ENCODE peak calls at places on chromosomes 13 and 19, in five cellular contexts. Q is SK-N-SH, O is GM12878, Z is HCT116, N is H1. D is an unnamed sample.
A peak's percentile ranks its signal among the peaks of the same experiment; 100 is the strongest.

GRCh38 chr19:45632468-45633196 is 6.6 kb downstream of the EML2 start:
- DNase-seq in Z (peak; percentile 80), N (no peak), O (no peak), Q (peak; percentile 96), D (peak; percentile 90)

GRCh38 chr13:42110410-42111155 is 62.1 kb downstream of the DGKH start:
- DNase-seq in Z (peak; percentile 43), Q (peak; percentile 55), N (no peak), O (peak; percentile 68), D (peak; percentile 26)

GRCh38 chr13:98648141-98648540 is 71.2 kb upstream of the STK24 start:
- DNase-seq in Z (no peak), N (no peak), O (no peak), Q (no peak), D (no peak)

GRCh38 chr13:94174009-94174408 is 305.5 kb downstream of the DCT start:
- DNase-seq in N (no peak), O (no peak), Q (no peak), Z (no peak), D (no peak)

GRCh38 chr19:10724573-10725071 is 6.7 kb downstream of the DNM2 start:
- DNase-seq in O (no peak), Z (no peak), Q (peak; percentile 84), N (no peak), D (no peak)

GRCh38 chr19:5996598-5997320 is 18.8 kb upstream of the RANBP3 start:
- DNase-seq in Z (no peak), Q (no peak), O (no peak), N (no peak), D (no peak)

GRCh38 chr13:22648325-22648758 is 532.4 kb upstream of the SGCG start:
- DNase-seq in Q (no peak), N (no peak), O (no peak), Z (no peak), D (no peak)

GRCh38 chr13:28267495-28267894 is 129.2 kb downstream of the PAN3 start:
- DNase-seq in O (no peak), Z (no peak), Q (no peak), N (no peak), D (no peak)

GRCh38 chr13:33125821-33126570 is 109.8 kb downstream of the KL start:
- DNase-seq in Z (peak; percentile 87), N (peak; percentile 51), O (no peak), Q (no peak), D (no peak)

GRCh38 chr13:33069365-33069764 is 53.1 kb downstream of the KL start:
- DNase-seq in N (no peak), O (no peak), Q (no peak), Z (no peak), D (no peak)

GRCh38 chr13:37085656-37086055 is 19.8 kb downstream of the CSNK1A1L start:
- DNase-seq in N (no peak), O (no peak), Q (no peak), Z (no peak), D (no peak)

DNA sequence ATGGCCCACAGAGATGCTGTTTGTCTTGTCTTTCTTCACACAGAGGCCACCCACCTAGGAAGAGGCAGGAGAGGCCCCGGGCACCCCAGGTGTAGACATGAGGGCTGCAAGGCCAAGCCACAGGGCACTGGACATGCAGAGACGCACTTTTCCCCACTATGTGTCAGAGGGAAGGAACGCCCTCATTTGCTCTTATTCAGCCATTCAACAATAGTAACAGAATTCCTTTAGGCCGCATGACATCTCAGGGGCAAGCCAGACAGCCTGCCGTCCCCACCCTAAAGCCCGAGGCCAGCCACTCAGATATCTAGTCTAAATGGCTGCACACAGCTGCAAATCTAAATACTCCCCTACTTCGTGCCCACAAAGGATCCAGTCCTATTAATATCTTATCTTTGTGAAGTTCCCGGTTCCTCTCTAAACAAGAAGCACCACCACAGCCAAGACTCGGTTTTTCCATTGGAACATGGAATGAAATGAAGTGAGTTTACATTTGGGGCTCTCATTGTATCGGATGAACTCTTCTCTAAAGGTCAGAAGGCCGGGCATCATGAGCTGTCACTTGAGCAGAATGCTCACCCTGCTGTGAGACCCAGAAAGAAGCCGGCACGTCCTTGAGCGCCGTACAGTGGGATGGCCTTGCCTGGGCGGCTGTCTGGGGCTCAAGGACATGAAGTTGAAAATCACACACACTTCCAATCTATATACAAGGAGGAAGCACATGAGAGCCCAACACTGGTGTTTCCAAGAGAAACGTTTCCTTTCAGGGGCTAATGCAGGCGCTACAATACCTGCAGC is 19.7 kb downstream of the COL4A1 start:
- DNase-seq in N (no peak), Z (no peak), O (no peak), Q (no peak), D (no peak)
- TF ChIP-seq JUND in N (no peak), Z (no peak), O (no peak), Q (no peak), D (no peak)

GRCh38 chr13:54845351-54845965 is 1816.8 kb downstream of the OLFM4 start:
- DNase-seq in Z (no peak), N (no peak), Q (no peak), O (no peak), D (no peak)
- TF ChIP-seq JUND in Z (no peak), N (no peak), Q (no peak), O (no peak), D (no peak)

GRCh38 chr13:72379581-72379980 is 347.8 kb downstream of the MZT1 start:
- DNase-seq in Q (no peak), Z (no peak), N (no peak), O (no peak), D (no peak)

GRCh38 chr13:72383646-72384045 is 343.8 kb downstream of the MZT1 start:
- DNase-seq in O (no peak), N (no peak), Q (no peak), Z (no peak), D (no peak)

GRCh38 chr13:72386138-72386684 is 341.2 kb downstream of the MZT1 start:
- DNase-seq in O (no peak), N (no peak), Z (no peak), Q (no peak), D (no peak)

GRCh38 chr13:72384879-72385278 is 342.6 kb downstream of the MZT1 start:
- DNase-seq in O (no peak), Q (no peak), Z (no peak), N (no peak), D (peak; percentile 6)

GRCh38 chr13:72384186-72384823 is 343.1 kb downstream of the MZT1 start:
- DNase-seq in O (no peak), Q (no peak), Z (no peak), N (no peak), D (no peak)
- TF ChIP-seq JUND in O (no peak), Q (no peak), Z (no peak), N (no peak), D (no peak)

GRCh38 chr13:75250526-75251183 is 231.3 kb downstream of the TBC1D4 start:
- DNase-seq in N (no peak), Z (no peak), O (no peak), Q (no peak), D (no peak)
- TF ChIP-seq JUND in N (no peak), Z (no peak), O (no peak), Q (peak; percentile 77), D (no peak)

GRCh38 chr13:80337706-80338105 is 3.2 kb downstream of the SPRY2 start:
- DNase-seq in O (no peak), Z (no peak), Q (no peak), N (no peak), D (no peak)
- TF ChIP-seq JUND in O (no peak), Z (no peak), Q (no peak), N (no peak), D (no peak)

DNA sequence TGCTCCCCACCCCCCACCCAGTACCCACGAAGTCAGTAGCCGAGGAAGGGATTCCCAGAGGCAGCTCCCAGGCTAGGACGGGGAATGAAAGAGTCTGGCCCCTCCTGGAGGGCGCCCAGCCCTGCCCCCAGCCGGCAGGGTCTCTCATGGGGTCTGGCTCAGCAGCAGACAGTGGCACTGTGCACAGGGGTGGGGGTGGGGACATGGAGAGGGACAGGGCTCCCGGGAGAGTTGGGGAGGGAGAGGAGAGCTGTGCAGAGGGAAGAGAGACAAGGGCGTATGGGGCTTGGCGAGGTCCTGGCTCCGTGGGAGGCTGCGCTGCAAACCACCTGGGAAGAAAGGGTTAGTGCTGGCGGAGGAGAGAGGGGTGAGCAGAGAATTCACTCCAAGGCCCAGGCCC is 27.7 kb upstream of the ASF1B start:
- DNase-seq in Z (no peak), O (no peak), Q (peak; percentile 24), N (no peak), D (no peak)
- TF ChIP-seq JUND in Z (no peak), O (no peak), Q (no peak), N (no peak), D (no peak)

GRCh38 chr19:35509018-35509652 is 4.3 kb downstream of the DMKN start:
- DNase-seq in N (no peak), O (peak; percentile 40), Z (peak; percentile 59), Q (no peak), D (peak; percentile 40)
- TF ChIP-seq JUND in N (no peak), O (no peak), Z (no peak), Q (no peak), D (no peak)

D was measured in T47D.